ENCODE peak calls at places on chromosome 2, in four cellular contexts. One of them, this sample, is unnamed.

GRCh38 chr2:71578665-71579371 is 125.5 kb downstream of the DYSF start:
- DNase-seq in tibial artery: peak; percentile 83
- DNase-seq in upper lobe of right lung: no peak
- DNase-seq in pancreas: no peak
- DNase-seq in this sample: peak; percentile 62

GRCh38 chr2:205822578-205822977 is 140.3 kb downstream of the NRP2 start:
- DNase-seq in tibial artery: no peak
- DNase-seq in upper lobe of right lung: no peak
- DNase-seq in pancreas: no peak
- DNase-seq in this sample: no peak

GRCh38 chr2:62014102-62014501 is 108.6 kb downstream of the COMMD1 start:
- DNase-seq in tibial artery: peak; percentile 90
- DNase-seq in upper lobe of right lung: no peak
- DNase-seq in pancreas: peak; percentile 64
- DNase-seq in this sample: peak; percentile 64

GRCh38 chr2:214504599-214505376 is 93.9 kb downstream of the VWC2L start:
- DNase-seq in tibial artery: no peak
- DNase-seq in upper lobe of right lung: no peak
- DNase-seq in pancreas: no peak
- DNase-seq in this sample: no peak

GRCh38 chr2:71714601-71715240 is 261.4 kb downstream of the DYSF start:
- DNase-seq in tibial artery: peak; percentile 54
- DNase-seq in upper lobe of right lung: no peak
- DNase-seq in pancreas: no peak
- DNase-seq in this sample: no peak

GRCh38 chr2:126831234-126832005 is 67.3 kb upstream of the TEX51 start:
- DNase-seq in tibial artery: no peak
- DNase-seq in upper lobe of right lung: no peak
- DNase-seq in pancreas: no peak
- DNase-seq in this sample: no peak

GRCh38 chr2:177784449-177784845 is 288.1 kb downstream of the PDE11A start:
- DNase-seq in tibial artery: no peak
- DNase-seq in upper lobe of right lung: no peak
- DNase-seq in pancreas: no peak
- DNase-seq in this sample: no peak

GRCh38 chr2:120559401-120559800 is 176.3 kb upstream of the GLI2 start:
- DNase-seq in tibial artery: no peak
- DNase-seq in upper lobe of right lung: no peak
- DNase-seq in pancreas: no peak
- DNase-seq in this sample: no peak

GRCh38 chr2:43051316-43051715 is 175.1 kb downstream of the ZFP36L2 start:
- DNase-seq in tibial artery: peak; percentile 29
- DNase-seq in upper lobe of right lung: peak; percentile 48
- DNase-seq in pancreas: no peak
- DNase-seq in this sample: no peak

GRCh38 chr2:218813771-218814460 is 17.7 kb downstream of the PRKAG3 start:
- DNase-seq in tibial artery: no peak
- DNase-seq in upper lobe of right lung: no peak
- DNase-seq in pancreas: no peak
- DNase-seq in this sample: no peak

GRCh38 chr2:182824759-182825143 is 41.7 kb downstream of the FRZB start:
- DNase-seq in tibial artery: no peak
- DNase-seq in upper lobe of right lung: no peak
- DNase-seq in pancreas: no peak
- DNase-seq in this sample: no peak

GRCh38 chr2:20629581-20630291 is 21.2 kb downstream of the HS1BP3 start:
- DNase-seq in tibial artery: peak; percentile 60
- DNase-seq in upper lobe of right lung: no peak
- DNase-seq in pancreas: no peak
- DNase-seq in this sample: no peak

GRCh38 chr2:127185093-127185492 is 35.0 kb downstream of the CYP27C1 start:
- DNase-seq in tibial artery: peak; percentile 59
- DNase-seq in upper lobe of right lung: no peak
- DNase-seq in pancreas: no peak
- DNase-seq in this sample: no peak

GRCh38 chr2:231483398-231484329 is 19.4 kb upstream of the NCL start:
- DNase-seq in tibial artery: peak; percentile 70
- DNase-seq in upper lobe of right lung: peak; percentile 69
- DNase-seq in pancreas: no peak
- DNase-seq in this sample: no peak

GRCh38 chr2:200750323-200750910 is 61.3 kb upstream of the BZW1 start:
- DNase-seq in tibial artery: no peak
- DNase-seq in upper lobe of right lung: no peak
- DNase-seq in pancreas: no peak
- DNase-seq in this sample: no peak

GRCh38 chr2:152025678-152026287 is 73.1 kb downstream of the CACNB4 start:
- DNase-seq in tibial artery: peak; percentile 87
- DNase-seq in upper lobe of right lung: peak; percentile 91
- DNase-seq in pancreas: peak; percentile 65
- DNase-seq in this sample: peak; percentile 29

GRCh38 chr2:238369516-238370481 is 49.5 kb downstream of the TRAF3IP1 start:
- DNase-seq in tibial artery: no peak
- DNase-seq in upper lobe of right lung: no peak
- DNase-seq in pancreas: no peak
- DNase-seq in this sample: no peak

GRCh38 chr2:102065675-102066252 is 74.0 kb downstream of the IL1R2 start:
- DNase-seq in tibial artery: no peak
- DNase-seq in upper lobe of right lung: peak; percentile 73
- DNase-seq in pancreas: no peak
- DNase-seq in this sample: no peak

GRCh38 chr2:102064679-102065674 is 73.2 kb downstream of the IL1R2 start:
- DNase-seq in tibial artery: no peak
- DNase-seq in upper lobe of right lung: no peak
- DNase-seq in pancreas: no peak
- DNase-seq in this sample: no peak

GRCh38 chr2:102062802-102063201 is 71.0 kb downstream of the IL1R2 start:
- DNase-seq in tibial artery: no peak
- DNase-seq in upper lobe of right lung: no peak
- DNase-seq in pancreas: no peak
- DNase-seq in this sample: no peak

GRCh38 chr2:102063360-102063947 is 71.7 kb downstream of the IL1R2 start:
- DNase-seq in tibial artery: peak; percentile 91
- DNase-seq in upper lobe of right lung: peak; percentile 80
- DNase-seq in pancreas: peak; percentile 56
- DNase-seq in this sample: peak; percentile 79

GRCh38 chr2:102063948-102064678 is 72.4 kb downstream of the IL1R2 start:
- DNase-seq in tibial artery: peak; percentile 96
- DNase-seq in upper lobe of right lung: peak; percentile 86
- DNase-seq in pancreas: peak; percentile 85
- DNase-seq in this sample: peak; percentile 93
- H3K27ac ChIP-seq in tibial artery: peak overlapping the region; percentile 88
- H3K27ac ChIP-seq in upper lobe of right lung: peak overlapping the region; percentile 98
- H3K27ac ChIP-seq in pancreas: peak overlapping the region; percentile 63
- H3K27ac ChIP-seq in this sample: peak overlapping the region; percentile 99

DNA sequence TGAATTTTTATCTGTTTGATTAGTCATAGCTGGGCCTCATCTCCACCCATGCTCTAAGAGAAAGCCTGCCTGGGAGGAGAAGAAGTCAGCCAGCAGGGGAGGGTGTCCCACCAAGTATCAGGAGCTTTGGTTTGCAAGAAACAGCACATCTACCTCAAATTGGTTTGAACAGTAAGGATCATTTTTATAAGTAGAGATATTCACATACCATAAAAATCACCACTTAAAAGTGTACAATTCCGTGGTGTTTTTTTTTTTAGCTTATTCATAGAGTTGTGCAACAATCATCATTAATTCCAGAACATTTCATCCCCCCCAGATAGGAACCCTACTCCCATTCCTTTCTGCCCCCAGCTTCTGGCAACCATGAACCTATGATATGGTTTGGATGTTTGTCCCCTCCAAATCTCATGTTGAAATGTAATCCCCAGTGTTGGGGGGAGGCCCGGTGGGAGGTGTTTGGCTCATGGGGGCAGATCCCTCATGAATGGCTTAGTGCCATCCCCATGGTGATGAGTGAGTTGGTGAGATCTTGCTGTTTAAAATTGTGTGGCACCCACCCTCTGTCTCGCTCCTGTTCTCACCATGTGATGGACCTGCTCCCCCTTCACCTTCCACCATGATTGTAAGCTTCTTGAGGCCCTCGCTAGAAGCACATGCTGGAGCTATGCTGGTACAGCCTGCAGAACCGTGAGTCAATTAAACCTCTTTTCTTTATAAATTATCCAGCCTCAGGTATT is 36.2 kb upstream of the HS6ST1 start:
- DNase-seq in tibial artery: no peak
- DNase-seq in upper lobe of right lung: no peak
- DNase-seq in pancreas: no peak
- DNase-seq in this sample: no peak
- TF ChIP-seq CTCF in tibial artery: no peak
- TF ChIP-seq CTCF in upper lobe of right lung: no peak
- TF ChIP-seq CTCF in pancreas: no peak
- TF ChIP-seq CTCF in this sample: no peak

DNA sequence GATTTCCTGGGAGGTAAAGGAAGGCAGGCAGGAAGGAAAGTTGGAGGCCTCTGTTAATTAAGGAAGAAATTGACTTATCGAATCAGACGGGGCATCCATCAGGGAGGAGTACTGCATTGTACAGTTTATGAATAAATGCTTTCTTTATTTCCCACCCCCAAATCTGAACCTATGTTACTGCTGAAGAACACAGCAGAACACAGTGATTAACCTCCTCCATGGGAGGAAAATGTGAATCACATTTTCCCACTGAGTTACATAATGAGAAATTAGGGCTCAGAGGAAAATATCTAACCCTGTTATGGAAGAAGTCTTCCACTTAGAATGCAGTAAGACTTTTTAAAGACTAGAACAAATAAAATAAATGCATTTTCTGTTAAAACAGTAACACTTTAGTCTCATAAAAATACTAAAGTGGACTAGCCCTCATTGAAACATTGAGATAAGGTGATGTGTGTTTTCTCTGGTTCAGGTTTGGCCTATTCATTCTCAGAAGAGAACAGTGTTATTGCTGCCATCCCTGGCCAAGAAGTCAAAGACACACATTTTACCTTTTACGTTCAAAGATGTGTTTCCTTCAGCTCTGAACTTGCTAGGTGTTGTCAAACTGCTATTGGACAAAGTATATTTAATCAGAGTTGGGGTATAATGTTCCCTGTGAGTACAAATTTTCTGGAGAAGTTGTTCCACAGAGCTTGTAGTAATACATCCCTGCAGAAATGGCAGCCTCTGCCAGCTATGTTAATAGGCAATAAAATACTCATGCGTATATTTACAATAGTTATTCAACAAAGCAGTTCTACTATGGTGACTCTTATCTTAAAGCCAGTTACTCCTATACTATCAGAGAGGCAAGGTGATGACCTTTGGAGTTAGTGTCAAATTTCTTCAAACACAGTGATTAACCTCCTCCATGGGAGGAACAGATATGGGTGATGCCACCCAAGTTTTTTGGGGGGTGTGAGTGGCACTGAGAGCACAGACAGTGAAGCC is 11.1 kb downstream of the DNAH6 start:
- DNase-seq in tibial artery: no peak
- DNase-seq in upper lobe of right lung: no peak
- DNase-seq in pancreas: no peak
- DNase-seq in this sample: no peak
- H3K27ac ChIP-seq in tibial artery: no peak overlapping the region
- H3K27ac ChIP-seq in upper lobe of right lung: no peak overlapping the region
- H3K27ac ChIP-seq in pancreas: no peak overlapping the region
- H3K27ac ChIP-seq in this sample: no peak overlapping the region

DNA sequence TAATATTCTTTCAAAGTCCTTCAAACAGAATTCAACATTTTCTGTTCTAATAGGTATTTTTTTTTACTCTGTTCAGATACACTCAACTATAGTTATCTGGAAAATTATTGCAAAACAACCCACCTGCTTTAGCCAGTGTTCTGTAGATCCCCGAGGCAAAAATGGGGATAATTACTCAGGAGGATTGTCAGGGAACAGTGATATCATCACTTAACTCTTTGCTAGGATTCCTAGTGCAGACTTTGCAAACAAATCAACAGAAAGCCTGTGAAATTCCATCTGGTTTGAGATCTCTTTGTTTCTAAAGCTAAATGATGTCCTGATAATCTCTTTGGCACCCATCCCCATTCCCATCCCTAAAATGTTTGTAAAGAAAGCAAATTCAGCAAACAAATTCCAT is 413.6 kb upstream of the MEIS1 start:
- DNase-seq in tibial artery: no peak
- DNase-seq in upper lobe of right lung: no peak
- DNase-seq in pancreas: no peak
- DNase-seq in this sample: no peak
- TF ChIP-seq CTCF in tibial artery: no peak
- TF ChIP-seq CTCF in upper lobe of right lung: no peak
- TF ChIP-seq CTCF in pancreas: no peak
- TF ChIP-seq CTCF in this sample: no peak

DNA sequence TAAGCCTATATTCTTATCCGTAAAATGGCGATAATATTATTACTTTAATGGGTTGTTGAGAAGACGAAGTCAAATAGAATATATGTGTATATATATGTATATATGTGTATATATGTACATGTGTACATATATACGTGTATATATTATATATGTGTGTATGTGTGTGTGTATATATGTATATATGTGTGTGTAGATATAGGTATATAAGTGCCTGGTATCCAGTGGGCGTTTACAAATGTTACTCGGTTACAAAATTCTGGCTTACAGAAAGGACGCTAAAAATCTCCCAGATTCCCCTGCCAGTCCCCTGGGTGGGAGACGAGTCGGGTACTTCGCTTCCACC is 295 bp upstream of the MTX2 start:
- DNase-seq in tibial artery: no peak
- DNase-seq in upper lobe of right lung: no peak
- DNase-seq in pancreas: no peak
- DNase-seq in this sample: no peak
- H3K27ac ChIP-seq in tibial artery: peak overlapping the region; percentile 80
- H3K27ac ChIP-seq in upper lobe of right lung: peak overlapping the region; percentile 87
- H3K27ac ChIP-seq in pancreas: peak overlapping the region; percentile 86
- H3K27ac ChIP-seq in this sample: peak overlapping the region; percentile 57

GRCh38 chr2:8133331-8133730 is 548.5 kb upstream of the ID2 start:
- DNase-seq in tibial artery: no peak
- DNase-seq in upper lobe of right lung: no peak
- DNase-seq in pancreas: no peak
- DNase-seq in this sample: no peak
- TF ChIP-seq CTCF in tibial artery: no peak
- TF ChIP-seq CTCF in upper lobe of right lung: no peak
- TF ChIP-seq CTCF in pancreas: no peak
- TF ChIP-seq CTCF in this sample: no peak

This sample was measured in thoracic aorta.